ENCODE peak calls at places on chromosomes 4 and X, in nine cellular contexts. X is NCI-H345; S is smooth muscle cell of the brain vasculature; L is stimulated activated CD8-positive, alpha-beta memory T cell treated with anti-CD3 and anti-CD28 coated beads, Interleukin-15, amount 100 ng/mL, for 1 hour; C is stimulated activated CD4-positive, alpha-beta T cell treated with anti-CD3 and anti-CD28 coated beads, Interleukin-4, amount 100 ng/mL, for 1 hour; V is H9; J is GM06990; I is WTC11; N is small intestine. Q is an unnamed sample.

GRCh38 chr4:87697272-87697671 is 47.2 kb downstream of the DMP1 start:
- DNase-seq in X (no peak), S (no peak), L (no peak), C (no peak), V (no peak), J (no peak), I (no peak), N (no peak), Q (no peak)

GRCh38 chr4:145580906-145581305 is 38.3 kb upstream of the MMAA start:
- DNase-seq in X (no peak), S (no peak), L (no peak), C (no peak), V (no peak), J (no peak), I (no peak), N (no peak), Q (no peak)

GRCh38 chrX:149374751-149375150 is 130.4 kb downstream of the IDS start:
- DNase-seq in X (peak), S (no peak), L (no peak), C (no peak), V (no peak), J (no peak), I (no peak), N (no peak), Q (no peak)

GRCh38 chr4:153346563-153346962 is 2.1 kb downstream of the MND1 start:
- DNase-seq in X (no peak), S (no peak), L (no peak), C (no peak), V (no peak), J (no peak), I (no peak), N (no peak), Q (no peak)

GRCh38 chr4:101835121-101835904 is 44.8 kb downstream of the BANK1 start:
- DNase-seq in X (peak), S (peak), L (no peak), C (no peak), V (no peak), J (no peak), I (no peak), N (peak), Q (no peak)

GRCh38 chr4:105350859-105351494 is 122.9 kb downstream of the PPA2 start:
- DNase-seq in X (no peak), S (no peak), L (no peak), C (no peak), V (no peak), J (no peak), I (no peak), N (no peak), Q (no peak)

GRCh38 chr4:16322183-16322582 is 95.9 kb upstream of the TAPT1 start:
- DNase-seq in X (no peak), S (no peak), L (no peak), C (no peak), V (no peak), J (no peak), I (no peak), N (no peak), Q (no peak)

GRCh38 chrX:126836195-126836594 is 16.7 kb downstream of the PRR32 start:
- DNase-seq in X (no peak), S (no peak), L (no peak), C (no peak), V (no peak), J (no peak), I (no peak), N (no peak), Q (no peak)

GRCh38 chr4:100462206-100462605 is 55.6 kb downstream of the EMCN start:
- DNase-seq in X (no peak), S (no peak), L (no peak), C (no peak), V (no peak), J (no peak), I (no peak), N (no peak), Q (no peak)

GRCh38 chr4:109472343-109472761 is 38.7 kb downstream of the SEC24B start:
- DNase-seq in X (no peak), S (no peak), L (no peak), C (no peak), V (no peak), J (no peak), I (no peak), N (peak), Q (no peak)

GRCh38 chrX:150873616-150874015 is 24.9 kb downstream of the CD99L2 start:
- DNase-seq in X (no peak), S (no peak), L (no peak), C (no peak), V (no peak), J (no peak), I (no peak), N (no peak), Q (no peak)

GRCh38 chrX:16458208-16458607 is 191.8 kb upstream of the S100G start:
- DNase-seq in X (peak), S (no peak), L (no peak), C (no peak), V (no peak), J (no peak), I (no peak), N (no peak), Q (no peak)

GRCh38 chr4:114659386-114660008 is 60.9 kb downstream of the UGT8 start:
- DNase-seq in X (peak), S (peak), L (no peak), C (peak), V (peak), J (peak), I (peak), N (peak), Q (peak)

GRCh38 chr4:98656443-98656842 is 2.0 kb downstream of the TSPAN5 start:
- DNase-seq in X (no peak), S (no peak), L (no peak), C (no peak), V (no peak), J (no peak), I (no peak), N (no peak), Q (no peak)

GRCh38 chr4:3498901-3499510 is 33.2 kb downstream of the LRPAP1 start:
- DNase-seq in X (peak), S (no peak), L (no peak), C (no peak), V (no peak), J (no peak), I (no peak), N (no peak), Q (no peak)

GRCh38 chrX:107272431-107272921 is 66.1 kb downstream of the DNAAF6 start:
- DNase-seq in X (no peak), S (no peak), L (no peak), C (peak), V (peak), J (peak), I (peak), N (peak), Q (no peak)

GRCh38 chr4:60805500-60806313 is 394.4 kb upstream of the ADGRL3 start:
- DNase-seq in X (peak), S (peak), L (no peak), C (no peak), V (no peak), J (no peak), I (no peak), N (peak), Q (no peak)

GRCh38 chr4:67333663-67334062 is 211.6 kb downstream of the CENPC start:
- DNase-seq in X (no peak), S (no peak), L (no peak), C (no peak), V (no peak), J (no peak), I (no peak), N (no peak), Q (no peak)

GRCh38 chr4:128847074-128847724 is 37.7 kb downstream of the JADE1 start:
- DNase-seq in X (peak), S (no peak), L (no peak), C (no peak), V (no peak), J (no peak), I (no peak), N (no peak), Q (no peak)

GRCh38 chr4:110007217-110007616 is 94.5 kb downstream of the EGF start:
- DNase-seq in X (no peak), S (no peak), L (no peak), C (no peak), V (no peak), J (no peak), I (no peak), N (peak), Q (no peak)

GRCh38 chrX:21907250-21907649 is 33.3 kb upstream of the SMS start:
- DNase-seq in X (no peak), S (no peak), L (no peak), C (no peak), V (no peak), J (no peak), I (no peak), N (no peak), Q (no peak)

GRCh38 chrX:108223606-108224005 is 132.0 kb downstream of the ATG4A start:
- DNase-seq in X (no peak), S (no peak), L (no peak), C (no peak), V (no peak), J (no peak), I (no peak), N (no peak), Q (no peak)

GRCh38 chr4:87785858-87786509 is 13.4 kb upstream of the IBSP start:
- DNase-seq in X (no peak), S (no peak), L (no peak), C (no peak), V (no peak), J (no peak), I (no peak), N (no peak), Q (no peak)

GRCh38 chr4:171981185-171981584 is 168.0 kb downstream of the GALNTL6 start:
- DNase-seq in X (no peak), S (no peak), L (no peak), C (no peak), V (no peak), J (no peak), I (no peak), N (no peak), Q (no peak)

GRCh38 chrX:14630724-14631123 is 101.4 kb downstream of the GLRA2 start:
- DNase-seq in X (no peak), S (no peak), L (no peak), C (no peak), V (no peak), J (no peak), I (peak), N (no peak), Q (no peak)